ENCODE peak calls at places on chromosomes 12 and 14, in four cellular contexts. O is IMR-90, B is K562, Q is endothelial cell of umbilical vein. V is an unnamed sample. For H3K9me1 and H4K20me1, the result is how much of the 10 kb centered on the place peaks cover.

GRCh38 chr14:101175731-101176534 is 272.4 kb upstream of the RTL1 start:
- DNase-seq in Q (no peak), O (no peak), B (no peak), V (no peak)

GRCh38 chr12:51593539-51593938 is 2.5 kb downstream of the SCN8A start:
- DNase-seq in O (peak), Q (peak), B (no peak), V (no peak)

GRCh38 chr12:121217761-121218160 is 7.8 kb downstream of the P2RX4 start:
- DNase-seq in Q (no peak), O (no peak), B (peak), V (no peak)

GRCh38 chr14:94165744-94166143 is 8.4 kb upstream of the PPP4R4 start:
- DNase-seq in O (no peak), B (no peak), Q (no peak), V (no peak)

GRCh38 chr12:51847830-51848727 is at the start of gene FIGNL2:
- DNase-seq in B (peak), Q (peak), O (peak), V (no peak)

GRCh38 chr14:75513911-75514672 is 8.2 kb upstream of the BATF start:
- DNase-seq in B (no peak), Q (no peak), O (no peak), V (no peak)

GRCh38 chr14:20684662-20685456 is 499 bp downstream of the RNASE4 start:
- DNase-seq in Q (no peak), B (no peak), O (peak), V (no peak)

GRCh38 chr14:93980464-93981201 is 4.3 kb upstream of the ASB2 start:
- DNase-seq in Q (no peak), B (no peak), O (peak), V (no peak)

GRCh38 chr14:103846569-103847438 is 571 bp downstream of the PPP1R13B start:
- DNase-seq in O (no peak), B (peak), Q (peak), V (no peak)

GRCh38 chr14:104218361-104219180 is 80.2 kb downstream of the KIF26A start:
- DNase-seq in Q (no peak), O (no peak), B (no peak), V (no peak)

GRCh38 chr12:65649126-65649525 is 175.2 kb upstream of the HMGA2 start:
- DNase-seq in O (peak), Q (peak), B (no peak), V (peak)

GRCh38 chr12:61566183-61566582 is 694.0 kb upstream of the USP15 start:
- DNase-seq in Q (no peak), B (no peak), O (no peak), V (no peak)

GRCh38 chr12:100267603-100268281 is 765 bp downstream of the SCYL2 start:
- DNase-seq in Q (peak), B (no peak), O (peak), V (no peak)

GRCh38 chr14:89425931-89426330 is 8.9 kb upstream of the FOXN3 start:
- DNase-seq in B (no peak), Q (peak), O (peak), V (peak)

GRCh38 chr14:64891839-64892375 is 12.2 kb upstream of the SPTB start:
- DNase-seq in Q (peak), B (no peak), O (peak), V (no peak)

GRCh38 chr12:75877588-75878381 is 153.8 kb downstream of the PHLDA1 start:
- DNase-seq in O (peak), Q (peak), B (no peak), V (no peak)

GRCh38 chr14:105450864-105451720 is 23.5 kb upstream of the CRIP2 start:
- DNase-seq in B (no peak), Q (no peak), O (no peak), V (no peak)

GRCh38 chr12:211142-211465 is 2.9 kb downstream of the SLC6A12 start:
- DNase-seq in Q (no peak), B (no peak), O (no peak), V (no peak)

GRCh38 chr14:98984719-98985041 is 287.3 kb downstream of the BCL11B start:
- DNase-seq in Q (no peak), O (no peak), B (peak), V (no peak)

GRCh38 chr12:130537655-130538054 is 178.4 kb downstream of the RIMBP2 start:
- DNase-seq in O (no peak), Q (no peak), B (no peak), V (no peak)

GRCh38 chr12:130538343-130539095 is 177.6 kb downstream of the RIMBP2 start:
- DNase-seq in O (no peak), Q (no peak), B (no peak), V (no peak)

GRCh38 chr12:130540376-130540775 is 175.7 kb downstream of the RIMBP2 start:
- DNase-seq in O (no peak), Q (no peak), B (no peak), V (no peak)

DNA sequence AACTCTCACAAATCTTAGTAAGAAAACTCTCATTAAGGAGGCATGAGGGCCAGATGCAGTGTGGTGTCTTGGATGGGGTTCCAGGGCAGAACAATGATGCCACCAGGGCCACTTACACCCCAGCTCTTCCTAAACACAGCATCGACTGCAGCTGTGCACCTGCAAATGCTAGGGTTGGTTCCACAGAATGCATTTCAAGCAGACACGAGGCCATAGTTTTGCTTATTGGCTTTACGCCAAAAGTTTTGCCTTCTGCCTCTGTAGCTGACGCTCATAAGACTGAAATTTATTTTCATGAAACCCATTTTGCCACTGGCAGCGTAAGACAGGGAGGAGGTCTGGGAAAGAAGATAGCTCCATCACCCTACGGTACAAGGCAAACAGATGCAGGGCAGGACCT is 179.0 kb downstream of the RIMBP2 start:
- DNase-seq in Q (no peak), O (no peak), B (no peak), V (no peak)
- H3K9me1 ChIP-seq in Q (under half), O (under half), B (under half), V (under half)

GRCh38 chr14:100103261-100104005 is 38.2 kb downstream of the EVL start:
- DNase-seq in O (peak), Q (peak), B (no peak), V (no peak)
- H4K20me1 ChIP-seq in O (under half), Q (under half), B (under half), V (under half)

DNA sequence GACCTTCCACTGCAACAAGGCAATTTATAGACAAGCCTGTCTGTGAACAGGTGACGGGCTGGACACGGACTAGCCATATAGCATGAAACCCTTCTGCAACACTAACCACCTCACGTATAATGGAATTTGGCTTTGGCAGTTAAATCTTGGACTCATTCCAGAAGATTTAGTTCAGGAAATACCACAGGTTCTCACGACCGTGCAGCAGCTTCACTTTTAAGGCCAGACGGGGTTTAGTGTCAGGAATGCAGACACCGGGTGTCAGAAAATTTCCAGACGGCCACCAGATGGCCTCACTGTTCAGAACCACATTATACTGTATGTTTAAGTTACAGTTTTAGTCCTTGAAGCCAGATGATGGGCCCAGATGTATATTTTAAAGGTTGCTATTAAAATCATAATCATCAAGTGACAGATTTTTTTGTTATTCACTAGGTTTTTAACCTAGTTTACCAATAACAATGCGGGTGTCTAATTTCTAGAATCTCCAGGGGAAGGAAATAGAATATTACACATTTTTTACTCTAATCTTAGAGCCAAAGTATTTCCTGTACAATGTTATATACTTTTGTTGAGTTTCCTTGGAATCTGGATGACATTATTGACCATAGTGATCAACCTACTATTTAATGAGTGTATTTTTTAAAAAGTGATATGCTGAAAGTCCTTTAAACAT is 90.5 kb upstream of the TMPO start:
- DNase-seq in B (peak), Q (peak), O (peak), V (peak)
- H3K4me2 ChIP-seq in B (no peak), Q (peak), O (no peak), V (peak)

GRCh38 chr14:27613102-27613501 is 1015.3 kb upstream of the NOVA1 start:
- DNase-seq in B (no peak), O (no peak), Q (no peak), V (no peak)

GRCh38 chr14:27605298-27605697 is 1007.5 kb upstream of the NOVA1 start:
- DNase-seq in B (no peak), Q (no peak), O (no peak), V (no peak)

GRCh38 chr14:27608377-27608776 is 1010.5 kb upstream of the NOVA1 start:
- DNase-seq in B (no peak), O (no peak), Q (no peak), V (no peak)
- H3K9me1 ChIP-seq in B (under half), O (under half), Q (under half), V (under half)

GRCh38 chr14:51914310-51914709 is 53.9 kb downstream of the GNG2 start:
- DNase-seq in O (no peak), Q (no peak), B (no peak), V (no peak)

GRCh38 chr14:51917186-51917585 is 56.8 kb downstream of the GNG2 start:
- DNase-seq in B (no peak), O (no peak), Q (no peak), V (no peak)

GRCh38 chr14:51908086-51908485 is 47.7 kb downstream of the GNG2 start:
- DNase-seq in B (no peak), O (peak), Q (no peak), V (no peak)

DNA sequence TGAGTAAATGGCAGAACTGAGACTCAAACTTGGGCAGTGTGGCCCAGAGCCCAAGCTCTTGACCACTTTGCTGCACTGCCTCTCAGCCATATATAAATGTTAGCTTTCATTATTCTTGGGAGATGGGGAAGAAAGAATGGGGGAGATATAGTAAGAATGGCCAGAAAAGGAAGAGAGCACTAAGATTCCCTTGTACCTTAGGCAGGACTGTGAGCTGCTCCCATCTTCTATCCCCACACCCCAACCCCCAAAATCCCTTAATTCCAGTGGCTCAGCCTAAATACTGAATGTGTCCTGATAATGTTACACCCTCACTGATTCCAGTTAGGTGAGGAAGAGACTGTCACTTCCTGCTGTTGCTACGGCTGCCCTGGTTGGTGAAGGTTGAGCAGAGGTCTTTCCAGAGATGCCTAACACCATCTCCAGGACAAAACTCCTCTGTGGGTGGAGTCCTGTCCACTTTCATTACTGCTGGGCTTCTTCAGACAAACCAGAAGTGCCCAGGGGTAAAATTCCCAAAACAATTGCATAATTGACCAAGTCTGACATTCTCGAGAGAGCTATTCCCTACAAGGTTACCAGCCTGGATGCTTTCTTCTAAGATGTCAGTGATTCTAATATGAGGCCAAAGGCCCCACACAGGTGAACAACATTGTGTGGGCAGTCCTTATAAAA is 51.8 kb downstream of the GNG2 start:
- DNase-seq in B (no peak), O (no peak), Q (no peak), V (no peak)
- H4K20me1 ChIP-seq in B (under half), O (under half), Q (under half), V (under half)

DNA sequence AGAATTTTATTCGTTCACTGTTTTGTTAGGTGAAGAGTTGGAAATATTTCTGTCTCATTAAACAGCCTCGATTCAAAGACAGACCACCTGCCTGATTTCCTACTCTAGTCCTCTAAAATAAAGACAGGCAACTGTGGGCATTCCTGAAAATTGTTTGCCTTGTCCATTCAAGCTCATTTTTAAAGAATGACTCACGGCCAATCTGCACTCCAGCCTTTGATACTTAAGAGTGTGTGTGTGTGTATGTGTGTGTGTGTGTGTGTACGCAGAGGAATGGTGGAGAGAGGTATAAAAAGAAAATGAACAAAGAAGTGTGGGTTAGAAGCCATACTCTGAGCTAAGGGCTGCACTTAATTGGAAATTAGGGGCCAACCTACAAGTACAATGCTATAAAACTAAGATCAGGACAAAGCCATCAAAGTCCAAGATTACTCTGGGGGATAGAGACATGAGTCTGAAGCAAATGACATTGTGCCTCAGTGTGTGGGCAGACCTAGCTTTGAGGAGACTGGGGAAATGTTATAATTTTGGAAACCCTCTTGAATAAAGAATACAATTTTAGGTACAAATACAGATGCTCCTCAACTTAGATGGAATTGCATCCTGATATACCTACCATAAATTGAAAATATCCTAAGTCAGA is 45.6 kb upstream of the SOCS2 start:
- DNase-seq in Q (peak), B (no peak), O (peak), V (no peak)
- H3K4me2 ChIP-seq in Q (no peak), B (no peak), O (no peak), V (no peak)

GRCh38 chr12:49891012-49891411 is 12.7 kb downstream of the FAIM2 start:
- DNase-seq in Q (no peak), O (no peak), B (no peak), V (no peak)

GRCh38 chr12:49892732-49893317 is 10.9 kb downstream of the FAIM2 start:
- DNase-seq in O (no peak), B (no peak), Q (no peak), V (no peak)

GRCh38 chr12:49891476-49891875 is 12.2 kb downstream of the FAIM2 start:
- DNase-seq in Q (no peak), B (no peak), O (no peak), V (no peak)

GRCh38 chr12:49893753-49894752 is 9.6 kb downstream of the FAIM2 start:
- DNase-seq in Q (peak), O (peak), B (no peak), V (no peak)

GRCh38 chr12:49892084-49892731 is 11.5 kb downstream of the FAIM2 start:
- DNase-seq in Q (no peak), O (no peak), B (peak), V (no peak)
- H3K9me1 ChIP-seq in Q (under half), O (under half), B (under half), V (under half)

DNA sequence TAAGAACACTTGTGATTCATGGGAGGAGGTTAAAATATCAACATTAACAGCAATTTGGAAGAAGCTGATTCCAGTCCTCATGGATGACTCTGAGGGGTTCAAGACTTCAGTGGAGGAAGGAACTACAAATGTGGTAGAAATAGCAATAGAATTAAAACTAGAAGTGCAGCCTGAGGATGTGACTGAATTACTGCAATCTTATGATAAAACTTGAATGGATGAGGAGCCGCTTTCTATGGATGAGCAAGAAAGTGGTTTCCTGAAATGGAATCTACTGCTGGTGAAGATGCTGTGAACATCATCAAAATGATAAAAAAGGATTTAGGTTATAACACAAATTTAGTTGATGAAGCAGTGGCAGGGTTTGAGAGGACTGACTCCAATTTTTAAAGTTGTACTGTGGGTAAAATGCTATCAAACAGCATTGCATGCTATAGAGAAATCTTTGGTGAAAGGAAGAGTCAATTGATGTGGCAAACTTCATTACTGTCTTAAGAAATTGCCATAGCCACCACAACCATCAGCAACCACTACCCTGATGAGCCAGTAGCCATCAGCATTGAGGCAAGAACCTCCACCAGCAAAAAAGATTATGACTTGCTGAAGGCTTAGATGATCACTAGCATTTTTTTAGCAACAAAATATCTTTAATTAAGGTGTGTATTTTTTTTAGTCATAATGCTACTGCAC is 25.9 kb upstream of the MTERF2 start:
- DNase-seq in Q (no peak), B (no peak), O (no peak), V (no peak)
- H4K20me1 ChIP-seq in Q (under half), B (under half), O (under half), V (under half)

GRCh38 chr12:113899042-113899843 is 66.9 kb downstream of the RBM19 start:
- DNase-seq in B (no peak), Q (no peak), O (no peak), V (no peak)
- H3K4me2 ChIP-seq in B (no peak), Q (no peak), O (no peak), V (peak)

GRCh38 chr12:81205394-81205793 is 127.5 kb downstream of the ACSS3 start:
- DNase-seq in O (no peak), Q (no peak), B (no peak), V (no peak)
- H3K9me1 ChIP-seq in O (under half), Q (under half), B (under half), V (under half)